ENCODE peak calls at places on chromosomes 16 and 17, in seven cellular contexts. E is HFF-Myc; B is HEK293T; O is activated CD4-positive, alpha-beta T cell treated with anti-CD3 and anti-CD28 coated beads for 36 hours; P is nephron progenitor cell; V is effector memory CD4-positive, alpha-beta T cell; X is AG04450. Q is an unnamed sample.

GRCh38 chr16:30144017-30144416 is 21.0 kb upstream of the MAPK3 start:
- DNase-seq in O (no peak), X (no peak), B (no peak), P (no peak), V (no peak), E (no peak), Q (no peak)

GRCh38 chr17:27845264-27846041 is 45.1 kb upstream of the NOS2 start:
- DNase-seq in X (no peak), B (no peak), E (no peak), O (no peak), P (no peak), V (no peak), Q (no peak)

GRCh38 chr17:4090898-4091297 is 51.9 kb downstream of the ZZEF1 start:
- DNase-seq in B (no peak), O (no peak), V (no peak), E (no peak), X (no peak), P (no peak), Q (no peak)

GRCh38 chr16:22232277-22233049 is 26.4 kb downstream of the EEF2K start:
- DNase-seq in X (no peak), B (peak), E (no peak), V (no peak), P (no peak), O (peak), Q (no peak)

GRCh38 chr16:1278456-1278855 is 22.6 kb downstream of the TPSD1 start:
- DNase-seq in X (no peak), V (no peak), E (no peak), O (no peak), B (no peak), P (peak), Q (peak)

GRCh38 chr17:46942441-46943217 is 19.7 kb downstream of the GOSR2 start:
- DNase-seq in P (peak), E (peak), B (peak), X (peak), O (peak), V (no peak), Q (peak)

GRCh38 chr16:23423496-23424049 is 29.4 kb downstream of the COG7 start:
- DNase-seq in V (no peak), O (no peak), E (peak), B (no peak), X (peak), P (no peak), Q (peak)

GRCh38 chr16:81060576-81061306 is 16.3 kb downstream of the C16orf46 start:
- DNase-seq in X (no peak), B (no peak), P (no peak), V (no peak), O (no peak), E (no peak), Q (no peak)

GRCh38 chr17:63773272-63774140 is at the start of gene CCDC47:
- DNase-seq in X (peak), V (peak), B (peak), E (peak), P (peak), O (peak), Q (peak)

GRCh38 chr17:50295021-50295420 is 20.8 kb downstream of the TMEM92 start:
- DNase-seq in B (no peak), O (no peak), P (no peak), E (no peak), X (no peak), V (no peak), Q (no peak)

GRCh38 chr16:35492225-35492624 is 2032.8 kb downstream of the TP53TG3F start:
- DNase-seq in O (no peak), X (no peak), E (no peak), P (no peak), V (no peak), B (no peak), Q (no peak)